ENCODE peak calls at places on chromosome 2, in seven cellular contexts. W is cardiac fibroblast, X is MM.1S, F is AG04449, T is neural progenitor cell, I is PC-3, U is fibroblast of mammary gland. Y is an unnamed sample.

GRCh38 chr2:218516614-218517013 is 51.5 kb downstream of the USP37 start:
- DNase-seq in W (peak), X (no peak), F (no peak), T (peak), I (peak), U (peak), Y (peak)

GRCh38 chr2:237791977-237792727 is 6.4 kb upstream of the RBM44 start:
- DNase-seq in W (peak), X (no peak), F (no peak), T (peak), I (peak), U (peak), Y (peak)

GRCh38 chr2:15271941-15272340 is 289.2 kb downstream of the NBAS start:
- DNase-seq in W (no peak), X (no peak), F (peak), T (no peak), I (no peak), U (no peak), Y (no peak)

GRCh38 chr2:223692227-223692947 is 90.2 kb upstream of the SCG2 start:
- DNase-seq in W (peak), X (no peak), F (no peak), T (peak), I (peak), U (peak), Y (peak)

GRCh38 chr2:28639092-28639691 is 112.4 kb upstream of the PPP1CB start:
- DNase-seq in W (no peak), X (no peak), F (no peak), T (no peak), I (no peak), U (no peak), Y (no peak)

GRCh38 chr2:136238552-136239346 is 120.8 kb upstream of the CXCR4 start:
- DNase-seq in W (peak), X (peak), F (no peak), T (peak), I (peak), U (peak), Y (peak)

GRCh38 chr2:121625953-121626352 is 23.3 kb downstream of the CLASP1 start:
- DNase-seq in W (no peak), X (no peak), F (no peak), T (no peak), I (no peak), U (no peak), Y (no peak)

GRCh38 chr2:67243919-67244318 is 153.2 kb upstream of the ETAA1 start:
- DNase-seq in W (no peak), X (no peak), F (no peak), T (no peak), I (peak), U (no peak), Y (no peak)

GRCh38 chr2:28447943-28448737 is 47.7 kb upstream of the PLB1 start:
- DNase-seq in W (peak), X (no peak), F (peak), T (no peak), I (peak), U (peak), Y (peak)

GRCh38 chr2:28908172-28908571 is 13.7 kb downstream of the WDR43 start:
- DNase-seq in W (no peak), X (no peak), F (no peak), T (no peak), I (no peak), U (no peak), Y (no peak)

GRCh38 chr2:126839711-126840110 is 59.0 kb upstream of the TEX51 start:
- DNase-seq in W (no peak), X (no peak), F (no peak), T (no peak), I (no peak), U (no peak), Y (peak)

GRCh38 chr2:50018938-50019337 is 864.6 kb upstream of the FSHR start:
- DNase-seq in W (no peak), X (no peak), F (no peak), T (no peak), I (no peak), U (peak), Y (peak)

GRCh38 chr2:239765911-239766310 is 259.2 kb downstream of the NDUFA10 start:
- DNase-seq in W (no peak), X (no peak), F (no peak), T (no peak), I (no peak), U (no peak), Y (no peak)

GRCh38 chr2:44104855-44105271 is 63.8 kb upstream of the PPM1B start:
- DNase-seq in W (no peak), X (peak), F (no peak), T (no peak), I (no peak), U (no peak), Y (no peak)

GRCh38 chr2:181627545-181627944 is 29.4 kb downstream of the CERKL start:
- DNase-seq in W (peak), X (no peak), F (peak), T (no peak), I (no peak), U (peak), Y (peak)

GRCh38 chr2:96136123-96136720 is 2.1 kb downstream of the ASTL start:
- DNase-seq in W (no peak), X (no peak), F (no peak), T (no peak), I (no peak), U (no peak), Y (no peak)

GRCh38 chr2:49021170-49021743 is 133.1 kb downstream of the FSHR start:
- DNase-seq in W (no peak), X (no peak), F (no peak), T (no peak), I (no peak), U (no peak), Y (no peak)

GRCh38 chr2:8039732-8040131 is 642.1 kb upstream of the ID2 start:
- DNase-seq in W (no peak), X (no peak), F (no peak), T (no peak), I (no peak), U (no peak), Y (no peak)

GRCh38 chr2:71530246-71530986 is 77.1 kb downstream of the DYSF start:
- DNase-seq in W (peak), X (peak), F (no peak), T (peak), I (peak), U (peak), Y (peak)
- TF ChIP-seq CTCF in W (peak), X (peak), F (peak), T (peak), I (peak), U (peak), Y (peak)

DNA sequence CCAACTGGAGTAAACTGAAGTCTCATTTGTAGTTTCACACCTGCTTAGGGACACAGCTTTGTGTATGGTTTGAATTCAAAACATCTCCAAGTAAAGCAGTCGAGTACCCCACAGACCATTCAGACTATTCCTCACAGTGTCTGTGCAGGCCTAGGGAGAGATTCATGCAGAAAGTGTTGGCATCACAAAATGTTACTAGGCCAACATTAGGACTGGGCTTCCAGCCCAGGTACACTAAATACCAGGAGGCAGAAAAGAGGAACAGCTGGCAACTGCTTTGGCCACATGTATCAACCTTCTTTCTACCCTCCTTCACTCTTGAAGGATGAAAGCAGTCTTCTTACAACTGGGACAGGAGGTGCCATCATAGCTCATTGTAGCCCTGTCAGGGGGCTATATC is 270.4 kb upstream of the TMEFF2 start:
- DNase-seq in W (no peak), X (no peak), F (no peak), T (no peak), I (no peak), U (no peak), Y (no peak)
- TF ChIP-seq CTCF in W (no peak), X (no peak), F (no peak), T (no peak), I (no peak), U (no peak), Y (no peak)

GRCh38 chr2:100408104-100408503 is 9.4 kb downstream of the CHST10 start:
- DNase-seq in W (peak), X (no peak), F (no peak), T (no peak), I (no peak), U (no peak), Y (no peak)
- TF ChIP-seq CTCF in W (no peak), X (no peak), F (no peak), T (no peak), I (no peak), U (no peak), Y (no peak)

GRCh38 chr2:177747384-177747783 is 325.2 kb downstream of the PDE11A start:
- DNase-seq in W (no peak), X (no peak), F (no peak), T (no peak), I (no peak), U (no peak), Y (no peak)
- TF ChIP-seq CTCF in W (no peak), X (no peak), F (no peak), T (no peak), I (no peak), U (no peak), Y (no peak)

GRCh38 chr2:85504434-85505261 is 34.3 kb upstream of the MAT2A start:
- DNase-seq in W (peak), X (no peak), F (peak), T (no peak), I (peak), U (peak), Y (peak)
- TF ChIP-seq CTCF in W (no peak), X (no peak), F (no peak), T (no peak), I (no peak), U (no peak), Y (no peak)

GRCh38 chr2:103159018-103159417 is 397.2 kb downstream of the TMEM182 start:
- DNase-seq in W (no peak), X (peak), F (no peak), T (no peak), I (no peak), U (no peak), Y (no peak)
- TF ChIP-seq CTCF in W (no peak), X (peak), F (no peak), T (peak), I (no peak), U (no peak), Y (no peak)

DNA sequence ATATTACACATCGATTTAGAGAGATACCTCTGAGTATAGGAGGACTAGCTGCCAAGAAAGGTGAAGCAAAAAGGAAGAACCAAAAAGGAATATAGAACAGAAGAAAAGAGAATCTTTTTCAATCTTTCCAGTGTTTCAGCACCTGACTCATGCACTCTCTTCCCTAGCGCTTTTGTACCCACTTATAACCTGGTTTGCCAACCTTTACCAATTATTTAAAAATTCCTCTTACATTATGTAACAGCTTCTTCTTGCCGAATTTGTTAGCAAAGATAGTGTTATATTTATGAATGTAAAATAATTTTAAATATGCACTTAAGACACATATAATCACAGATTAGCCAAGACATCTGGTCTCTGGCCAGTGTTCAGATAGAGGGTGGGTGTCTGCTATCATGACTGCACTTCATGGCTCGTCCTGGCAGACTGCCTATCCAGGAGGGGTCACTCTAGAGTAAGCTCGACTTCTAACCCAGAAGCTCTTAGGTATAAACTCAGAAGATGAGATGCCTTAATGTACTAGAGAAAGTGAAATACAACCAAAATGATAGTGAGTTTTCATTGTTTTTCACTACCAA is 122.9 kb downstream of the ATAD2B start:
- DNase-seq in W (peak), X (no peak), F (no peak), T (peak), I (peak), U (peak), Y (peak)
- TF ChIP-seq CTCF in W (peak), X (peak), F (no peak), T (peak), I (peak), U (peak), Y (peak)

GRCh38 chr2:40285391-40285790 is 166.5 kb downstream of the SLC8A1 start:
- DNase-seq in W (no peak), X (no peak), F (no peak), T (no peak), I (no peak), U (no peak), Y (no peak)

GRCh38 chr2:40282428-40282827 is 169.5 kb downstream of the SLC8A1 start:
- DNase-seq in W (peak), X (no peak), F (no peak), T (no peak), I (no peak), U (peak), Y (no peak)

GRCh38 chr2:40283111-40283909 is 168.6 kb downstream of the SLC8A1 start:
- DNase-seq in W (peak), X (no peak), F (no peak), T (no peak), I (no peak), U (no peak), Y (no peak)

GRCh38 chr2:40286721-40287120 is 165.2 kb downstream of the SLC8A1 start:
- DNase-seq in W (no peak), X (no peak), F (no peak), T (no peak), I (no peak), U (no peak), Y (no peak)

GRCh38 chr2:40284797-40285196 is 167.1 kb downstream of the SLC8A1 start:
- DNase-seq in W (peak), X (no peak), F (no peak), T (no peak), I (peak), U (peak), Y (no peak)
- TF ChIP-seq CTCF in W (peak), X (no peak), F (no peak), T (no peak), I (peak), U (peak), Y (no peak)